ENCODE peak calls at places on chromosomes 13 and 19, in eight cellular contexts. G is fibroblast of villous mesenchyme; S is fibroblast of the aortic adventitia; J is A549; W is Jurkat, Clone E6-1; N is lower leg skin; Y is lung; A is neural progenitor cell. C is an unnamed sample.

GRCh38 chr13:111037838-111038397 is 77.2 kb upstream of the ARHGEF7 start:
- DNase-seq in G (no peak), S (peak; percentile 31), J (no peak), W (no peak), N (peak; percentile 59), Y (no peak), A (no peak), C (no peak)

GRCh38 chr19:14677464-14677863 is 2.8 kb upstream of the ADGRE3 start:
- DNase-seq in G (no peak), S (no peak), J (no peak), W (no peak), N (no peak), Y (no peak), A (no peak), C (no peak)

GRCh38 chr13:86446311-86446710 is 647.1 kb upstream of the SLITRK6 start:
- DNase-seq in G (no peak), S (peak; percentile 57), J (peak; percentile 87), W (no peak), N (no peak), Y (no peak), A (peak; percentile 33), C (no peak)

GRCh38 chr13:110334841-110335490 is 27.9 kb downstream of the COL4A2 start:
- DNase-seq in G (no peak), S (peak; percentile 22), J (no peak), W (no peak), N (no peak), Y (no peak), A (no peak), C (no peak)

GRCh38 chr13:40571338-40571737 is 95.1 kb downstream of the FOXO1 start:
- DNase-seq in G (no peak), S (no peak), J (no peak), W (no peak), N (no peak), Y (no peak), A (no peak), C (no peak)

GRCh38 chr13:71770710-71771109 is 96.3 kb downstream of the DACH1 start:
- DNase-seq in G (no peak), S (no peak), J (no peak), W (no peak), N (no peak), Y (no peak), A (no peak), C (no peak)

GRCh38 chr19:58229255-58229639 is 533 bp downstream of the ZNF544 start:
- DNase-seq in G (peak; percentile 30), S (peak; percentile 7), J (peak; percentile 56), W (no peak), N (no peak), Y (no peak), A (peak; percentile 65), C (peak; percentile 12)

GRCh38 chr19:10784257-10784656 is 51.8 kb downstream of the TMED1 start:
- DNase-seq in G (no peak), S (no peak), J (no peak), W (no peak), N (no peak), Y (peak; percentile 41), A (no peak), C (no peak)

GRCh38 chr13:26183416-26183815 is 38.7 kb downstream of the RNF6 start:
- DNase-seq in G (no peak), S (no peak), J (no peak), W (no peak), N (no peak), Y (no peak), A (no peak), C (no peak)

GRCh38 chr13:26186995-26187394 is 35.1 kb downstream of the RNF6 start:
- DNase-seq in G (no peak), S (no peak), J (no peak), W (no peak), N (no peak), Y (no peak), A (no peak), C (no peak)

GRCh38 chr13:26185720-26186119 is 36.4 kb downstream of the RNF6 start:
- DNase-seq in G (no peak), S (no peak), J (no peak), W (no peak), N (no peak), Y (no peak), A (no peak), C (no peak)

GRCh38 chr13:26184791-26185250 is 37.3 kb downstream of the RNF6 start:
- DNase-seq in G (peak; percentile 76), S (peak; percentile 79), J (peak; percentile 68), W (peak; percentile 72), N (no peak), Y (peak; percentile 70), A (peak; percentile 77), C (peak; percentile 35)

DNA sequence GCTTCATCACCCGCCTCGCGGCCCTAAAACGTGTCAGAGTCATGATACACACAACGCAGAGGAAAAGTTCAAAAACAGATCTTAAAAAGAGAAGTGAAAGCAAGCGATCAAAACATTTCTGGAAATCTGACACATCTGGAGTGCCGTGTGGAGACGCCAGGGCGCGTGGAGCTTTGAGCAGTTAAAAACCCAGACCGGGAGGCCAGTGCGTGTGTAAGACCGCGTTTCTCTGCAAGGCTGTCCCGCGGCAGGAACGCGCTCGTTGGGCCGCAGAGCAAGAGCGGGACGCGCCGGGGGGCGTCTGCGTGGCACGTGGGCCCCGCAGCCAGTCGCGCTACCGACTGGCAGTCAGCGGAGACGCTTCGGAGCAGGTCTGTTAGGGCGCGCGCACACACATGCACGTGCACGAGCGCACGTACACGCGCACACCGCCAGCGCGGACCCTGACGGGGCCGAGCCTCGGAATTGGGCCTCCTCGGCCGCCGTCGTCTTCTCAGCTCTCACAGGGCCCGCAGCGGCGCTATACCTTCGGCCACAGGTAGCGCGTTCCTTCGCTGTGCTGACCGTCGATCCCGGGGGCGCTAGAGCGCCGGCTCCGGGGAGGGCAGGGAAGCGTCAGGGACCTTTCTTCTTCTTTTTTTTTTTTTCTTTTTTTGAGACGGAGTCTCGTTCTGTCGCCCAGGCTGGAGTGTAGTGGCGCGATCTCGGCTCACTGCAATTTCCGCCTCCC is 35.8 kb downstream of the RNF6 start:
- DNase-seq in G (peak; percentile 89), S (peak; percentile 87), J (peak; percentile 94), W (peak; percentile 89), N (peak; percentile 95), Y (peak; percentile 87), A (peak; percentile 97), C (peak; percentile 89)
- H3K4me3 ChIP-seq in G (peak overlapping the region; percentile 66), S (peak overlapping the region; percentile 73), J (peak overlapping the region; percentile 48), W (peak overlapping the region; percentile 59), N (peak overlapping the region; percentile 42), Y (peak overlapping the region; percentile 89), A (peak overlapping the region; percentile 46), C (peak overlapping the region; percentile 73)

GRCh38 chr13:97223711-97224461 is 1.8 kb downstream of the MBNL2 start:
- DNase-seq in G (peak; percentile 97), S (peak; percentile 97), J (peak; percentile 53), W (peak; percentile 41), N (no peak), Y (peak; percentile 61), A (peak; percentile 42), C (no peak)
- H3K4me3 ChIP-seq in G (peak overlapping the region; percentile 76), S (peak overlapping the region; percentile 91), J (peak overlapping the region; percentile 65), W (peak overlapping the region; percentile 82), N (peak overlapping the region; percentile 37), Y (peak overlapping the region; percentile 51), A (peak overlapping the region; percentile 75), C (peak overlapping the region; percentile 74)

GRCh38 chr19:36527873-36528193 is 238 bp downstream of the ZNF260 start:
- DNase-seq in G (no peak), S (no peak), J (no peak), W (no peak), N (no peak), Y (no peak), A (no peak), C (no peak)

GRCh38 chr19:36528194-36528920 is at the start of gene ZNF260:
- DNase-seq in G (peak; percentile 97), S (peak; percentile 98), J (peak; percentile 99), W (peak; percentile 87), N (peak; percentile 99), Y (peak; percentile 96), A (peak; percentile 98), C (peak; percentile 93)

GRCh38 chr19:36524617-36525016 is 3.5 kb downstream of the ZNF260 start:
- DNase-seq in G (no peak), S (no peak), J (no peak), W (no peak), N (no peak), Y (no peak), A (no peak), C (no peak)

GRCh38 chr19:36528921-36529518 is 949 bp upstream of the ZNF260 start:
- DNase-seq in G (no peak), S (no peak), J (no peak), W (peak; percentile 17), N (no peak), Y (no peak), A (peak; percentile 48), C (peak; percentile 25)

DNA sequence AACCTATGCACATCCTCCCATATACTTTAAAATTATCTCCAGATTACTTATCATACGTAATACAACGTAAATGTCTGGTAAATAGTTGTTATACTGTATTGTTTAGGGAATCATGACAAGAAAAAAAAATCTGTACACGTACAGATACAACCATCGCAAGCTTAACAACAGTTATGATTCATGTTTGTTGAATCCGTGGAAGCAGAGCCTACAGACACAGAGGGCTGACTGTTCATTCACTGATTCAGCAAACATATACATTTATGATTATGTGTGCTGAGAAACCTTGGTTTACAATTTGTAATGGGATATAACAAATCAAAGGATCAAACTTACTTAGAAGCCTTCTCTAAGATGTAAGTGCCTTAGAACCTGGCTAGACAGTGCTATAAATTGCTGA is 1.5 kb downstream of the ZNF260 start:
- DNase-seq in G (no peak), S (no peak), J (no peak), W (no peak), N (no peak), Y (no peak), A (no peak), C (no peak)
- H3K4me3 ChIP-seq in G (no peak overlapping the region), S (no peak overlapping the region), J (no peak overlapping the region), W (no peak overlapping the region), N (no peak overlapping the region), Y (no peak overlapping the region), A (peak overlapping the region; percentile 92), C (peak overlapping the region; percentile 82)

GRCh38 chr19:50061650-50062049 is 35.8 kb downstream of the ZNF473 start:
- DNase-seq in G (no peak), S (no peak), J (no peak), W (no peak), N (no peak), Y (no peak), A (no peak), C (no peak)

GRCh38 chr19:50059045-50059444 is 33.2 kb downstream of the ZNF473 start:
- DNase-seq in G (no peak), S (no peak), J (no peak), W (no peak), N (no peak), Y (no peak), A (no peak), C (no peak)

GRCh38 chr19:50065938-50066337 is 40.1 kb downstream of the ZNF473 start:
- DNase-seq in G (no peak), S (no peak), J (no peak), W (no peak), N (no peak), Y (no peak), A (no peak), C (no peak)

GRCh38 chr19:50058425-50058824 is 32.6 kb downstream of the ZNF473 start:
- DNase-seq in G (no peak), S (no peak), J (no peak), W (no peak), N (no peak), Y (no peak), A (no peak), C (no peak)

DNA sequence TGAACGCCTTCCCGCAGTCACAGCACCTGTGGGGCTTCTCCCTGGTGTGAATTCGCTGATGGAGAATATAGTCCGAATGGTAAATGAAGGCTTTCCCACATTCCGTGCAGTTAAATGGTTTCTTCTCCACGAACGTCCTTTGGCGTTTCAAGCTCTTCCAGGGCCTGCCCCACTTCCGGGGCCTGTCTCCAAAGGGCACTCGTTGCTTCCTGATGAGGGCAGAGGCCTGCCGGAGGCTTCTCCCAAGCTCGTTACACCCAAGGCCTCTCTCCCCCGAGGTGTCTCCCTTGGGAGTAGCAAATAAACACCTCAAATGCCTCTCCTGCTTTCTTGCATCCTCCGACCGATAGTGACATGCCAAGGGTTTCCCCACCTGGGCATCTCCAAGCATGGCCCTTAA is 34.3 kb downstream of the ZNF473 start:
- DNase-seq in G (no peak), S (no peak), J (no peak), W (no peak), N (no peak), Y (no peak), A (no peak), C (no peak)
- H3K4me3 ChIP-seq in G (no peak overlapping the region), S (no peak overlapping the region), J (no peak overlapping the region), W (no peak overlapping the region), N (no peak overlapping the region), Y (no peak overlapping the region), A (no peak overlapping the region), C (no peak overlapping the region)

C was measured in GM12864.